ENCODE peak calls at places on chromosomes 2 and 18, in five cellular contexts. G is left cardiac atrium, W is OCI-LY7, C is substantia nigra, E is hypothalamus. D is an unnamed sample.

GRCh38 chr2:10873790-10874437 is 37.8 kb upstream of the KCNF1 start:
- DNase-seq in E (no peak), C (no peak), W (no peak), G (no peak), D (no peak)

GRCh38 chr18:48111547-48111946 is 181.1 kb upstream of the SMAD2 start:
- DNase-seq in C (no peak), G (no peak), E (no peak), W (no peak), D (peak; percentile 56)

GRCh38 chr2:164757934-164758695 is 83.5 kb downstream of the COBLL1 start:
- DNase-seq in C (no peak), W (peak; percentile 33), G (no peak), E (no peak), D (no peak)

GRCh38 chr2:232350804-232351685 is 27.5 kb upstream of the ALPP start:
- DNase-seq in W (no peak), C (no peak), G (no peak), E (no peak), D (no peak)

GRCh38 chr2:202043473-202043872 is 9.8 kb downstream of the FZD7 start:
- DNase-seq in E (no peak), C (no peak), W (no peak), G (no peak), D (no peak)

GRCh38 chr2:36859366-36859792 is 107.0 kb downstream of the STRN start:
- DNase-seq in C (no peak), G (no peak), W (no peak), E (no peak), D (no peak)

GRCh38 chr2:239378918-239379640 is 21.7 kb downstream of the HDAC4 start:
- DNase-seq in C (no peak), E (no peak), W (no peak), G (peak; percentile 21), D (no peak)

GRCh38 chr18:46152808-46153617 is 48.8 kb downstream of the HAUS1 start:
- DNase-seq in W (no peak), G (no peak), E (no peak), C (no peak), D (no peak)

GRCh38 chr18:2538236-2538635 is 33.1 kb downstream of the METTL4 start:
- DNase-seq in C (peak; percentile 9), W (no peak), E (peak; percentile 2), G (no peak), D (no peak)

GRCh38 chr18:28136071-28136470 is 40.9 kb downstream of the CDH2 start:
- DNase-seq in G (no peak), W (no peak), C (no peak), E (no peak), D (peak; percentile 67)

GRCh38 chr2:220356076-220356475 is 728.6 kb downstream of the SLC4A3 start:
- DNase-seq in G (no peak), W (no peak), C (no peak), E (no peak), D (no peak)

GRCh38 chr2:36433311-36434217 is 78.0 kb downstream of the CRIM1 start:
- DNase-seq in W (no peak), G (peak; percentile 32), C (no peak), E (no peak), D (no peak)

GRCh38 chr18:38545071-38545470 is 979.5 kb upstream of the CELF4 start:
- DNase-seq in C (no peak), W (no peak), E (no peak), G (no peak), D (peak; percentile 29)

GRCh38 chr2:15943378-15943851 is 3.1 kb downstream of the MYCN start:
- DNase-seq in E (peak; percentile 3), G (no peak), W (no peak), C (peak; percentile 63), D (no peak)

GRCh38 chr18:37270666-37271052 is 294.9 kb downstream of the CELF4 start:
- DNase-seq in E (no peak), C (no peak), G (no peak), W (no peak), D (no peak)